ENCODE peak calls at places on chromosomes 1 and 21, in nine cellular contexts. One of them, this sample, is unnamed.

GRCh38 chr1:81937791-81938450 is 137.2 kb downstream of the ADGRL2 start:
- DNase-seq in GM12864: no peak
- DNase-seq in fibroblast of mammary gland: peak
- DNase-seq in heart right ventricle: no peak
- DNase-seq in psoas muscle: no peak
- DNase-seq in mucosa of descending colon: no peak
- DNase-seq in colonic mucosa: no peak
- DNase-seq in HCT116: no peak
- DNase-seq in ascending aorta: no peak
- DNase-seq in this sample: no peak

GRCh38 chr1:63190171-63190570 is 132.2 kb upstream of the FOXD3 start:
- DNase-seq in fibroblast of mammary gland: no peak
- DNase-seq in colonic mucosa: no peak
- DNase-seq in GM12864: no peak
- DNase-seq in heart right ventricle: no peak
- DNase-seq in psoas muscle: no peak
- DNase-seq in ascending aorta: no peak
- DNase-seq in mucosa of descending colon: no peak
- DNase-seq in HCT116: no peak
- DNase-seq in this sample: no peak

GRCh38 chr1:9724706-9725476 is 73.4 kb downstream of the PIK3CD start:
- DNase-seq in psoas muscle: no peak
- DNase-seq in GM12864: no peak
- DNase-seq in heart right ventricle: peak
- DNase-seq in HCT116: peak
- DNase-seq in ascending aorta: no peak
- DNase-seq in fibroblast of mammary gland: peak
- DNase-seq in mucosa of descending colon: peak
- DNase-seq in colonic mucosa: peak
- DNase-seq in this sample: peak

GRCh38 chr1:14517813-14518180 is 80.7 kb upstream of the KAZN start:
- DNase-seq in fibroblast of mammary gland: no peak
- DNase-seq in GM12864: no peak
- DNase-seq in psoas muscle: no peak
- DNase-seq in HCT116: no peak
- DNase-seq in mucosa of descending colon: no peak
- DNase-seq in colonic mucosa: no peak
- DNase-seq in heart right ventricle: no peak
- DNase-seq in ascending aorta: no peak
- DNase-seq in this sample: no peak

GRCh38 chr1:245566952-245567351 is 412.2 kb downstream of the KIF26B start:
- DNase-seq in mucosa of descending colon: no peak
- DNase-seq in ascending aorta: no peak
- DNase-seq in colonic mucosa: no peak
- DNase-seq in psoas muscle: no peak
- DNase-seq in GM12864: no peak
- DNase-seq in fibroblast of mammary gland: no peak
- DNase-seq in HCT116: no peak
- DNase-seq in heart right ventricle: no peak
- DNase-seq in this sample: no peak

GRCh38 chr21:35475768-35476167 is 426.7 kb upstream of the RUNX1 start:
- DNase-seq in mucosa of descending colon: no peak
- DNase-seq in ascending aorta: no peak
- DNase-seq in GM12864: no peak
- DNase-seq in colonic mucosa: no peak
- DNase-seq in heart right ventricle: no peak
- DNase-seq in HCT116: no peak
- DNase-seq in fibroblast of mammary gland: peak
- DNase-seq in psoas muscle: no peak
- DNase-seq in this sample: no peak

GRCh38 chr1:160427625-160428024 is 27.3 kb downstream of the VANGL2 start:
- DNase-seq in ascending aorta: peak
- DNase-seq in heart right ventricle: no peak
- DNase-seq in GM12864: no peak
- DNase-seq in psoas muscle: no peak
- DNase-seq in fibroblast of mammary gland: no peak
- DNase-seq in colonic mucosa: no peak
- DNase-seq in HCT116: no peak
- DNase-seq in mucosa of descending colon: peak
- DNase-seq in this sample: no peak

GRCh38 chr1:119080586-119080985 is 59.9 kb downstream of the WARS2 start:
- DNase-seq in GM12864: no peak
- DNase-seq in ascending aorta: peak
- DNase-seq in psoas muscle: no peak
- DNase-seq in HCT116: no peak
- DNase-seq in mucosa of descending colon: no peak
- DNase-seq in colonic mucosa: no peak
- DNase-seq in heart right ventricle: no peak
- DNase-seq in fibroblast of mammary gland: peak
- DNase-seq in this sample: no peak

GRCh38 chr1:216221260-216221700 is 202.0 kb downstream of the USH2A start:
- DNase-seq in psoas muscle: no peak
- DNase-seq in GM12864: peak
- DNase-seq in colonic mucosa: peak
- DNase-seq in HCT116: peak
- DNase-seq in mucosa of descending colon: no peak
- DNase-seq in heart right ventricle: no peak
- DNase-seq in ascending aorta: peak
- DNase-seq in fibroblast of mammary gland: peak
- DNase-seq in this sample: no peak

GRCh38 chr1:36178479-36179219 is 22.7 kb downstream of the MAP7D1 start:
- DNase-seq in HCT116: no peak
- DNase-seq in ascending aorta: no peak
- DNase-seq in mucosa of descending colon: peak
- DNase-seq in GM12864: no peak
- DNase-seq in psoas muscle: no peak
- DNase-seq in colonic mucosa: peak
- DNase-seq in fibroblast of mammary gland: no peak
- DNase-seq in heart right ventricle: no peak
- DNase-seq in this sample: peak

GRCh38 chr1:198641506-198641905 is 2.7 kb downstream of the PTPRC start:
- DNase-seq in ascending aorta: no peak
- DNase-seq in GM12864: no peak
- DNase-seq in psoas muscle: no peak
- DNase-seq in colonic mucosa: no peak
- DNase-seq in heart right ventricle: no peak
- DNase-seq in fibroblast of mammary gland: peak
- DNase-seq in HCT116: no peak
- DNase-seq in mucosa of descending colon: no peak
- DNase-seq in this sample: no peak

GRCh38 chr21:45986316-45987051 is 4.9 kb downstream of the COL6A1 start:
- DNase-seq in GM12864: no peak
- DNase-seq in colonic mucosa: no peak
- DNase-seq in fibroblast of mammary gland: no peak
- DNase-seq in mucosa of descending colon: no peak
- DNase-seq in heart right ventricle: peak
- DNase-seq in ascending aorta: no peak
- DNase-seq in psoas muscle: peak
- DNase-seq in HCT116: no peak
- DNase-seq in this sample: no peak

GRCh38 chr1:3215198-3216045 is 146.4 kb downstream of the PRDM16 start:
- DNase-seq in psoas muscle: no peak
- DNase-seq in heart right ventricle: no peak
- DNase-seq in fibroblast of mammary gland: no peak
- DNase-seq in GM12864: no peak
- DNase-seq in ascending aorta: no peak
- DNase-seq in colonic mucosa: no peak
- DNase-seq in mucosa of descending colon: no peak
- DNase-seq in HCT116: no peak
- DNase-seq in this sample: no peak
- H3K4me3 ChIP-seq in psoas muscle: no peak
- H3K4me3 ChIP-seq in heart right ventricle: no peak
- H3K4me3 ChIP-seq in fibroblast of mammary gland: no peak
- H3K4me3 ChIP-seq in GM12864: no peak
- H3K4me3 ChIP-seq in ascending aorta: no peak
- H3K4me3 ChIP-seq in colonic mucosa: no peak
- H3K4me3 ChIP-seq in mucosa of descending colon: no peak
- H3K4me3 ChIP-seq in HCT116: no peak
- H3K4me3 ChIP-seq in this sample: no peak

DNA sequence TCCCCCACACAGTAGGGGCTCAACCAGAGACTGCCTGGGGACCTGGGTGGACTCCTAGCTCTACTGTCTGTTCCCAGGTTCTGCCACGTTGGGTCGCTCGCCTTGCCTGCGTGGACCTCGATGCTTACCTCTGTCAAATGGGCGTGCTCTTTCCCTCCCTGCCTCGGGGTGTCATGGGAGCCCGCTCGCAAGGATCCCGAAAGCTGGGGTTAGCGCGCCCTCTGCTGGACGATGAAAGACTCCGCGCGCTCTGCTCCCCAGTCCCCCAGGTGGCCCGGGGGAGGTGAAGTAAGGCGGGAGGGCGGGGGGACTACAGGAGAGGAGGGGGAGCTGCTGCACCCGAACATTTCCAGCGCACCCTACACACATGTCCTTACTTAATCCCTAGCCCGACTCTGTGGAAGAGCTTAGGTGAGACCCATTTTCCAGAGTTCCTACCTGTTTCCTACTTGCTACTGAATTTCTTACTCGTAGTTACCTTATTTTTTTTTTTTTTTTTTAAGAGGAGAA is 2.3 kb upstream of the BSND start:
- DNase-seq in fibroblast of mammary gland: peak
- DNase-seq in mucosa of descending colon: peak
- DNase-seq in psoas muscle: peak
- DNase-seq in heart right ventricle: peak
- DNase-seq in HCT116: peak
- DNase-seq in colonic mucosa: peak
- DNase-seq in GM12864: peak
- DNase-seq in ascending aorta: peak
- DNase-seq in this sample: peak
- H3K4me3 ChIP-seq in fibroblast of mammary gland: no peak
- H3K4me3 ChIP-seq in mucosa of descending colon: no peak
- H3K4me3 ChIP-seq in psoas muscle: no peak
- H3K4me3 ChIP-seq in heart right ventricle: no peak
- H3K4me3 ChIP-seq in HCT116: no peak
- H3K4me3 ChIP-seq in colonic mucosa: no peak
- H3K4me3 ChIP-seq in GM12864: no peak
- H3K4me3 ChIP-seq in ascending aorta: peak
- H3K4me3 ChIP-seq in this sample: no peak

GRCh38 chr1:31580891-31581603 is 4.7 kb downstream of the TINAGL1 start:
- DNase-seq in colonic mucosa: no peak
- DNase-seq in GM12864: no peak
- DNase-seq in psoas muscle: no peak
- DNase-seq in HCT116: no peak
- DNase-seq in ascending aorta: no peak
- DNase-seq in fibroblast of mammary gland: no peak
- DNase-seq in heart right ventricle: no peak
- DNase-seq in mucosa of descending colon: no peak
- DNase-seq in this sample: no peak
- H3K4me3 ChIP-seq in colonic mucosa: no peak
- H3K4me3 ChIP-seq in GM12864: no peak
- H3K4me3 ChIP-seq in psoas muscle: peak
- H3K4me3 ChIP-seq in HCT116: no peak
- H3K4me3 ChIP-seq in ascending aorta: peak
- H3K4me3 ChIP-seq in fibroblast of mammary gland: no peak
- H3K4me3 ChIP-seq in heart right ventricle: peak
- H3K4me3 ChIP-seq in mucosa of descending colon: no peak
- H3K4me3 ChIP-seq in this sample: no peak

GRCh38 chr1:68814067-68814466 is 317.2 kb upstream of the DEPDC1 start:
- DNase-seq in GM12864: no peak
- DNase-seq in mucosa of descending colon: no peak
- DNase-seq in fibroblast of mammary gland: no peak
- DNase-seq in HCT116: no peak
- DNase-seq in colonic mucosa: no peak
- DNase-seq in heart right ventricle: no peak
- DNase-seq in psoas muscle: no peak
- DNase-seq in ascending aorta: no peak
- DNase-seq in this sample: no peak

GRCh38 chr1:68808351-68808750 is 311.5 kb upstream of the DEPDC1 start:
- DNase-seq in colonic mucosa: no peak
- DNase-seq in GM12864: no peak
- DNase-seq in fibroblast of mammary gland: no peak
- DNase-seq in heart right ventricle: no peak
- DNase-seq in psoas muscle: no peak
- DNase-seq in HCT116: no peak
- DNase-seq in ascending aorta: no peak
- DNase-seq in mucosa of descending colon: no peak
- DNase-seq in this sample: no peak

GRCh38 chr1:68815632-68816031 is 318.8 kb upstream of the DEPDC1 start:
- DNase-seq in colonic mucosa: no peak
- DNase-seq in ascending aorta: no peak
- DNase-seq in fibroblast of mammary gland: no peak
- DNase-seq in HCT116: no peak
- DNase-seq in mucosa of descending colon: no peak
- DNase-seq in heart right ventricle: no peak
- DNase-seq in GM12864: no peak
- DNase-seq in psoas muscle: no peak
- DNase-seq in this sample: no peak

GRCh38 chr1:68812295-68812694 is 315.4 kb upstream of the DEPDC1 start:
- DNase-seq in fibroblast of mammary gland: no peak
- DNase-seq in GM12864: no peak
- DNase-seq in heart right ventricle: no peak
- DNase-seq in psoas muscle: no peak
- DNase-seq in mucosa of descending colon: no peak
- DNase-seq in colonic mucosa: no peak
- DNase-seq in HCT116: no peak
- DNase-seq in ascending aorta: no peak
- DNase-seq in this sample: no peak

DNA sequence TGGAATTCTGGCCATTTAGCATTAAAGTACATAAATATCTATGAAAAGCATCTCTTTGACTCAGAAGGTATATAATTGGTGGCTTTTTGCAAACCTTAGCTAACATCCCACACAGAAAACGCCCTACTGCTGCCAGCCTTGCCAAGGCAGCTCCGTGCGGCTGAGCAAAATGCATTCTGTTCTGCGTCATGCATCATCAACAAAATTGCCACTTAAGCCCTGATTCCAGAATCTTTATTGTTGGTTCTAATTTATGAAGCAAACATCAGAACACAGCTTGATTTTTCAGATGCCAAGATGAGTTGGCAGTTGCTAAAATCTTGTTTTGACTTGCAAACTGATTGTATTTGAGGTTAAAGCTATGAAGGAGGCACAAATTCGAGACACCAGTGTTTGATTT is 314.9 kb upstream of the DEPDC1 start:
- DNase-seq in GM12864: no peak
- DNase-seq in heart right ventricle: no peak
- DNase-seq in fibroblast of mammary gland: no peak
- DNase-seq in HCT116: no peak
- DNase-seq in ascending aorta: no peak
- DNase-seq in mucosa of descending colon: no peak
- DNase-seq in psoas muscle: no peak
- DNase-seq in colonic mucosa: no peak
- DNase-seq in this sample: no peak
- H3K4me3 ChIP-seq in GM12864: no peak
- H3K4me3 ChIP-seq in heart right ventricle: no peak
- H3K4me3 ChIP-seq in fibroblast of mammary gland: no peak
- H3K4me3 ChIP-seq in HCT116: no peak
- H3K4me3 ChIP-seq in ascending aorta: no peak
- H3K4me3 ChIP-seq in mucosa of descending colon: no peak
- H3K4me3 ChIP-seq in psoas muscle: no peak
- H3K4me3 ChIP-seq in colonic mucosa: no peak
- H3K4me3 ChIP-seq in this sample: no peak

GRCh38 chr1:64655861-64656260 is 89.0 kb upstream of the RAVER2 start:
- DNase-seq in heart right ventricle: no peak
- DNase-seq in colonic mucosa: no peak
- DNase-seq in fibroblast of mammary gland: no peak
- DNase-seq in psoas muscle: no peak
- DNase-seq in mucosa of descending colon: no peak
- DNase-seq in HCT116: no peak
- DNase-seq in GM12864: no peak
- DNase-seq in ascending aorta: no peak
- DNase-seq in this sample: no peak
- H3K4me3 ChIP-seq in heart right ventricle: no peak
- H3K4me3 ChIP-seq in colonic mucosa: no peak
- H3K4me3 ChIP-seq in fibroblast of mammary gland: no peak
- H3K4me3 ChIP-seq in psoas muscle: no peak
- H3K4me3 ChIP-seq in mucosa of descending colon: no peak
- H3K4me3 ChIP-seq in HCT116: no peak
- H3K4me3 ChIP-seq in GM12864: no peak
- H3K4me3 ChIP-seq in ascending aorta: no peak
- H3K4me3 ChIP-seq in this sample: no peak

This sample was measured in Peyer's patch.